ENCODE peak calls at places on chromosome 3, in ten cellular contexts. Q, U, K, M, J, S, X, E, L and N are unnamed samples.

GRCh38 chr3:32176989-32177701 is 61.3 kb upstream of the CMTM8 start:
- DNase-seq in Q (no peak), U (peak; percentile 3), K (peak; percentile 97), M (no peak), J (peak; percentile 28), S (peak; percentile 17), X (peak; percentile 47), E (peak; percentile 86), L (no peak), N (no peak)

GRCh38 chr3:59027607-59028006 is 22.2 kb downstream of the CFAP20DC start:
- DNase-seq in Q (no peak), U (no peak), K (no peak), M (no peak), J (no peak), S (no peak), X (no peak), E (no peak), L (no peak), N (no peak)

GRCh38 chr3:9878700-9879099 is 1.4 kb downstream of the CIDEC start:
- DNase-seq in Q (no peak), U (no peak), K (peak; percentile 49), M (no peak), J (no peak), S (no peak), X (no peak), E (no peak), L (no peak), N (no peak)

GRCh38 chr3:134249935-134250716 is 533 bp downstream of the RYK start:
- DNase-seq in Q (peak; percentile 57), U (no peak), K (peak; percentile 41), M (peak; percentile 94), J (no peak), S (peak; percentile 34), X (peak; percentile 22), E (no peak), L (no peak), N (peak; percentile 42)

GRCh38 chr3:17133637-17134545 is 249.1 kb downstream of the PLCL2 start:
- DNase-seq in Q (no peak), U (no peak), K (no peak), M (no peak), J (no peak), S (no peak), X (no peak), E (no peak), L (no peak), N (no peak)

GRCh38 chr3:114886945-114887344 is 260.1 kb downstream of the ZBTB20 start:
- DNase-seq in Q (no peak), U (no peak), K (no peak), M (no peak), J (no peak), S (no peak), X (no peak), E (no peak), L (no peak), N (no peak)

GRCh38 chr3:189898559-189899153 is 222.0 kb downstream of the P3H2 start:
- DNase-seq in Q (no peak), U (no peak), K (no peak), M (no peak), J (no peak), S (no peak), X (no peak), E (no peak), L (no peak), N (no peak)

GRCh38 chr3:157499342-157499963 is 3.8 kb downstream of the VEPH1 start:
- DNase-seq in Q (peak; percentile 52), U (no peak), K (peak; percentile 93), M (peak; percentile 89), J (no peak), S (no peak), X (no peak), E (peak; percentile 48), L (no peak), N (no peak)

GRCh38 chr3:127679534-127680145 is 6.9 kb downstream of the ABTB1 start:
- DNase-seq in Q (no peak), U (no peak), K (no peak), M (peak; percentile 75), J (no peak), S (no peak), X (no peak), E (no peak), L (no peak), N (no peak)

GRCh38 chr3:43394071-43394501 is 107.7 kb downstream of the SNRK start:
- DNase-seq in Q (no peak), U (no peak), K (peak; percentile 15), M (no peak), J (no peak), S (no peak), X (no peak), E (no peak), L (no peak), N (no peak)

GRCh38 chr3:43153189-43154083 is 47.6 kb upstream of the POMGNT2 start:
- DNase-seq in Q (no peak), U (peak; percentile 75), K (no peak), M (no peak), J (no peak), S (no peak), X (no peak), E (no peak), L (no peak), N (peak; percentile 63)

GRCh38 chr3:100089802-100090668 is 24.3 kb downstream of the FILIP1L start:
- DNase-seq in Q (no peak), U (no peak), K (peak; percentile 67), M (no peak), J (peak; percentile 15), S (no peak), X (no peak), E (peak; percentile 16), L (no peak), N (no peak)

GRCh38 chr3:152175576-152175883 is 93.2 kb upstream of the MBNL1 start:
- DNase-seq in Q (no peak), U (peak; percentile 65), K (peak; percentile 94), M (no peak), J (peak; percentile 84), S (no peak), X (no peak), E (no peak), L (peak; percentile 66), N (no peak)

GRCh38 chr3:58164916-58165821 is 45.6 kb downstream of the DNASE1L3 start:
- DNase-seq in Q (no peak), U (no peak), K (no peak), M (no peak), J (peak; percentile 40), S (no peak), X (no peak), E (no peak), L (no peak), N (no peak)